ENCODE peak calls at places on chromosomes 7 and 10, in six cellular contexts. X is GM12891, C is GM12878, G is HepG2, B is H1, J is K562. D is an unnamed sample.

GRCh38 chr7:64640504-64640903 is 25.4 kb upstream of the ZNF107 start:
- DNase-seq in X (no peak), C (no peak), G (no peak), B (no peak), J (no peak), D (no peak)

GRCh38 chr10:113651898-113652297 is 11.9 kb downstream of the NRAP start:
- DNase-seq in X (no peak), C (no peak), G (no peak), B (no peak), J (no peak), D (no peak)

GRCh38 chr7:92765725-92766124 is 70.6 kb downstream of the CDK6 start:
- DNase-seq in X (no peak), C (no peak), G (no peak), B (no peak), J (no peak), D (no peak)

GRCh38 chr7:98399903-98400537 is 870 bp downstream of the BAIAP2L1 start:
- DNase-seq in X (no peak), C (no peak), G (no peak), B (peak; percentile 58), J (no peak), D (no peak)

GRCh38 chr7:101832681-101833375 is 15.4 kb downstream of the CUX1 start:
- DNase-seq in X (no peak), C (no peak), G (no peak), B (no peak), J (no peak), D (no peak)

GRCh38 chr7:151251926-151252835 is 3.7 kb upstream of the SMARCD3 start:
- DNase-seq in X (no peak), C (no peak), G (no peak), B (peak; percentile 77), J (peak; percentile 96), D (no peak)

GRCh38 chr10:105210546-105210945 is 569.5 kb downstream of the SORCS3 start:
- DNase-seq in X (no peak), C (no peak), G (no peak), B (no peak), J (no peak), D (no peak)

GRCh38 chr7:101558742-101559325 is 70.3 kb downstream of the MYL10 start:
- DNase-seq in X (no peak), C (no peak), G (no peak), B (no peak), J (peak; percentile 11), D (no peak)

GRCh38 chr7:54663603-54664234 is 95.3 kb downstream of the SEC61G start:
- DNase-seq in X (no peak), C (no peak), G (no peak), B (peak; percentile 49), J (no peak), D (no peak)

GRCh38 chr7:33719059-33719581 is 186.2 kb upstream of the BMPER start:
- DNase-seq in X (no peak), C (no peak), G (no peak), B (no peak), J (no peak), D (no peak)

GRCh38 chr10:123349203-123349602 is 195.0 kb downstream of the BUB3 start:
- DNase-seq in X (no peak), C (no peak), G (no peak), B (no peak), J (no peak), D (no peak)

GRCh38 chr7:46215987-46216567 is 295.0 kb upstream of the IGFBP3 start:
- DNase-seq in X (no peak), C (no peak), G (peak; percentile 97), B (peak; percentile 41), J (no peak), D (no peak)

GRCh38 chr10:77925410-77925794 is 1.2 kb downstream of the DLG5 start:
- DNase-seq in X (no peak), C (no peak), G (no peak), B (no peak), J (no peak), D (no peak)

GRCh38 chr7:82053453-82054032 is 283.7 kb upstream of the HGF start:
- DNase-seq in X (no peak), C (no peak), G (no peak), B (no peak), J (no peak), D (no peak)

GRCh38 chr10:120715214-120715613 is 135.9 kb upstream of the WDR11 start:
- DNase-seq in X (no peak), C (no peak), G (no peak), B (no peak), J (no peak), D (no peak)

GRCh38 chr10:46236941-46237681 is 49.7 kb upstream of the ANTXRL start:
- DNase-seq in X (no peak), C (no peak), G (no peak), B (peak; percentile 31), J (no peak), D (no peak)

GRCh38 chr7:32068411-32068905 is 1.7 kb downstream of the PDE1C start:
- DNase-seq in X (no peak), C (no peak), G (no peak), B (no peak), J (no peak), D (no peak)

GRCh38 chr7:131956864-131957263 is 400.4 kb upstream of the PODXL start:
- DNase-seq in X (no peak), C (no peak), G (no peak), B (no peak), J (no peak), D (no peak)

GRCh38 chr10:49012603-49013002 is 73.0 kb upstream of the LRRC18 start:
- DNase-seq in X (no peak), C (no peak), G (no peak), B (no peak), J (no peak), D (no peak)

GRCh38 chr7:1810961-1811849 is 141.1 kb downstream of the ELFN1 start:
- DNase-seq in X (no peak), C (no peak), G (no peak), B (no peak), J (no peak), D (no peak)

GRCh38 chr10:71075759-71076472 is 136.5 kb upstream of the UNC5B start:
- DNase-seq in X (no peak), C (no peak), G (no peak), B (peak; percentile 39), J (no peak), D (no peak)

GRCh38 chr7:18828333-18829100 is 288.9 kb downstream of the TWIST1 start:
- DNase-seq in X (no peak), C (no peak), G (no peak), B (no peak), J (no peak), D (no peak)

GRCh38 chr7:75696263-75697037 is 42.3 kb downstream of the HIP1 start:
- DNase-seq in X (no peak), C (no peak), G (no peak), B (no peak), J (no peak), D (no peak)

GRCh38 chr7:74306737-74307469 is 17.7 kb downstream of the CLIP2 start:
- DNase-seq in X (no peak), C (no peak), G (no peak), B (no peak), J (peak; percentile 72), D (no peak)

GRCh38 chr7:51639661-51640340 is 323.2 kb upstream of the COBL start:
- DNase-seq in X (no peak), C (no peak), G (no peak), B (no peak), J (no peak), D (no peak)

GRCh38 chr10:27537166-27537565 is 33.1 kb downstream of the RAB18 start:
- DNase-seq in X (no peak), C (no peak), G (no peak), B (no peak), J (no peak), D (no peak)

GRCh38 chr7:131604841-131605279 is 48.4 kb upstream of the PODXL start:
- DNase-seq in X (no peak), C (no peak), G (no peak), B (no peak), J (no peak), D (no peak)

GRCh38 chr7:116227678-116228239 is 17.4 kb downstream of the TES start:
- DNase-seq in X (no peak), C (no peak), G (no peak), B (no peak), J (no peak), D (no peak)

DNA sequence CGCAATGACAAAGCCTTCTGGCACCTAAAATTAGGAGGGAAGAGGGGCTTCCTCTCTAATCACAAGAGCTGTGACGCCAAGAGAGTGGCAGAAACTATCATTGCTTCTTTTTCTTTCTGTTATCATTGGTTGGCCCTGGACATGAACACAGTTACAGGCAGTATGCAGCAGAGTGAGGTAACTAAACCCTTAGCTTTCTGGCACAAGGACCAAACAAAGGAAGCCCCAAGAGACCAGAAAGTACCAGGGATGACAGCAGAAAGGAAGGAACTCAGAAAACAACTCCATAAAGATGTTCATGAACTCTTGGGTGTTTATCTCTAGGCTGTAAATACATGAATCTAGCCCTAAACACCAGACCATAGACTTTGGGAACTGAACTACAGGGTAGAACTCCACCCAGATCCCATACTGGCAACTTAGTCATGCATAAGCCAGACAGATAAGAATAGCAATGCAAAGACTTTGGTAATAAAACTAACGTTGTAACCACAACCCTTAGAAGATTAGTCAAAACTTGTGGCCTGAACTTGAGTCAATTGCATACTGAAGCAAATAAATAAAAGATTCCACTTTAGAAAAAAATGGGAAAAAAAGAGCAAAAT is 195.7 kb upstream of the PTN start:
- DNase-seq in X (no peak), C (no peak), G (no peak), B (no peak), J (no peak), D (no peak)
- TF ChIP-seq POLR2A in X (no peak), C (no peak), G (no peak), B (no peak), J (no peak), D (no peak)

DNA sequence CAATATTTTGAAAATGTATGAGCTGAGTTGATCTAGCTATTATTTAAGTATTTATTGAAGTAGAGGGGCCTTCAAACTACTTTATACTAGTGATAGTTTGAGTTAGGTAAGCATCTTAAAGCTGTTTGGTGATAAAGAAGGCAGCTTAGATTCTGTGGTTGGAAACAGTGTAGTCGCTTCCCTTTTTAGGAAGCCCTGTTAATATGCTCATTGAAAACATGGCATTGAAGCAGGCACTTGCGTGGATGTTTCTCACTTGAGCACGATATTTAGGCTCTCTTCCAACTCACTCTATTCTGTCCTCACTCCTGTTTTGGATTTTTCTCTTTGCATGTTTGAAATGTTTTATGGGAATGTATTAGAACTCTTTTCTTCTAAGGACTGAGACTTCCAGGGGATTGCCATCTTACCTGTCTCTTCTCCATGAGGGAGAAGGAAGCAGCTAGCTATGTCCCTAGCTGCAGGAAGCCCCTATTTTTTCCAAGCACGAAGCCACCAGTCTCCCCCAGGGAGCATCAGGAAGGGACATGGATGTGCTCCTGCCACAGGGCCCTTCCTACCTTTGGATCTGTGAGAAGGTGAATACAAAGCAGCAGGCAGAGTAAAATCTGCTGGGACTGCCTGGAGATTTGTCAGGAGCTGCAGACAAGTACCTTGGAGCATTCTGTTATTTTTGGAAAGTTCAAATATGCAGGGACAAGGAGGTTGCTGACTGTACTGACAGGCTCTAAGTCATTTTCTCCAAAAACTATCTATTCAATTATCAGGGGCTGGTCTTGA is 22.0 kb upstream of the BMPR1A start:
- DNase-seq in X (no peak), C (no peak), G (no peak), B (no peak), J (no peak), D (no peak)
- TF ChIP-seq TAF1 in X (no peak), C (no peak), G (no peak), B (no peak), J (no peak), D (no peak)

GRCh38 chr7:134941185-134941900 is 45.0 kb upstream of the AGBL3 start:
- DNase-seq in X (no peak), C (no peak), G (no peak), B (no peak), J (no peak), D (no peak)
- TF ChIP-seq POLR2AphosphoS5 in X (no peak), C (no peak), G (no peak), B (no peak), J (no peak), D (no peak)

GRCh38 chr7:42876182-42877068 is 35.4 kb downstream of the C7orf25 start:
- DNase-seq in X (peak; percentile 41), C (no peak), G (peak; percentile 42), B (no peak), J (peak; percentile 64), D (no peak)
- TF ChIP-seq POLR2A in X (no peak), C (no peak), G (no peak), B (no peak), J (no peak), D (no peak)